ENCODE peak calls at places on chromosomes 11 and 22, in ten cellular contexts. One of them, this sample, is unnamed.

GRCh38 chr11:7020183-7020917 is at the start of the genes NLRP14 and ZNF214:
- DNase-seq in stimulated activated CD4-positive, alpha-beta T cell treated with anti-CD3 and anti-CD28 coated beads, Interleukin-1b, Interleukin-23, amount 100 ng/mL, for 1 hour: no peak
- DNase-seq in psoas muscle: peak
- DNase-seq in stimulated activated CD8-positive, alpha-beta memory T cell treated with anti-CD3 and anti-CD28 coated beads, Interleukin-15, amount 100 ng/mL, for 4 hours: no peak
- DNase-seq in globus pallidus: peak
- DNase-seq in iPS DF 6.9: peak
- DNase-seq in activated T-cell treated with anti-CD3 and anti-CD28 coated beads, Interleukin-2, amount 50 U/mL, for 48 hours: peak
- DNase-seq in NCI-H1092: no peak
- DNase-seq in GM12865: peak
- DNase-seq in NCI-H460: peak
- DNase-seq in this sample: peak

GRCh38 chr22:42742940-42743339 is 22.3 kb upstream of the A4GALT start:
- DNase-seq in stimulated activated CD4-positive, alpha-beta T cell treated with anti-CD3 and anti-CD28 coated beads, Interleukin-1b, Interleukin-23, amount 100 ng/mL, for 1 hour: no peak
- DNase-seq in psoas muscle: peak
- DNase-seq in stimulated activated CD8-positive, alpha-beta memory T cell treated with anti-CD3 and anti-CD28 coated beads, Interleukin-15, amount 100 ng/mL, for 4 hours: no peak
- DNase-seq in globus pallidus: no peak
- DNase-seq in iPS DF 6.9: no peak
- DNase-seq in activated T-cell treated with anti-CD3 and anti-CD28 coated beads, Interleukin-2, amount 50 U/mL, for 48 hours: no peak
- DNase-seq in NCI-H1092: no peak
- DNase-seq in GM12865: no peak
- DNase-seq in NCI-H460: no peak
- DNase-seq in this sample: no peak

GRCh38 chr11:14012836-14013235 is 50.3 kb downstream of the SPON1 start:
- DNase-seq in stimulated activated CD4-positive, alpha-beta T cell treated with anti-CD3 and anti-CD28 coated beads, Interleukin-1b, Interleukin-23, amount 100 ng/mL, for 1 hour: no peak
- DNase-seq in psoas muscle: no peak
- DNase-seq in stimulated activated CD8-positive, alpha-beta memory T cell treated with anti-CD3 and anti-CD28 coated beads, Interleukin-15, amount 100 ng/mL, for 4 hours: no peak
- DNase-seq in globus pallidus: no peak
- DNase-seq in iPS DF 6.9: no peak
- DNase-seq in activated T-cell treated with anti-CD3 and anti-CD28 coated beads, Interleukin-2, amount 50 U/mL, for 48 hours: no peak
- DNase-seq in NCI-H1092: no peak
- DNase-seq in GM12865: no peak
- DNase-seq in NCI-H460: no peak
- DNase-seq in this sample: no peak

GRCh38 chr22:29938285-29938693 is 55.3 kb downstream of the MTMR3 start:
- DNase-seq in stimulated activated CD4-positive, alpha-beta T cell treated with anti-CD3 and anti-CD28 coated beads, Interleukin-1b, Interleukin-23, amount 100 ng/mL, for 1 hour: no peak
- DNase-seq in psoas muscle: no peak
- DNase-seq in stimulated activated CD8-positive, alpha-beta memory T cell treated with anti-CD3 and anti-CD28 coated beads, Interleukin-15, amount 100 ng/mL, for 4 hours: no peak
- DNase-seq in globus pallidus: no peak
- DNase-seq in iPS DF 6.9: no peak
- DNase-seq in activated T-cell treated with anti-CD3 and anti-CD28 coated beads, Interleukin-2, amount 50 U/mL, for 48 hours: no peak
- DNase-seq in NCI-H1092: no peak
- DNase-seq in GM12865: peak
- DNase-seq in NCI-H460: no peak
- DNase-seq in this sample: no peak

GRCh38 chr11:17389957-17390649 is 1.6 kb upstream of the KCNJ11 start:
- DNase-seq in stimulated activated CD4-positive, alpha-beta T cell treated with anti-CD3 and anti-CD28 coated beads, Interleukin-1b, Interleukin-23, amount 100 ng/mL, for 1 hour: no peak
- DNase-seq in psoas muscle: no peak
- DNase-seq in stimulated activated CD8-positive, alpha-beta memory T cell treated with anti-CD3 and anti-CD28 coated beads, Interleukin-15, amount 100 ng/mL, for 4 hours: no peak
- DNase-seq in globus pallidus: no peak
- DNase-seq in iPS DF 6.9: no peak
- DNase-seq in activated T-cell treated with anti-CD3 and anti-CD28 coated beads, Interleukin-2, amount 50 U/mL, for 48 hours: no peak
- DNase-seq in NCI-H1092: no peak
- DNase-seq in GM12865: no peak
- DNase-seq in NCI-H460: no peak
- DNase-seq in this sample: no peak

GRCh38 chr11:69463181-69463891 is 18.1 kb upstream of the LINC01488 start:
- DNase-seq in stimulated activated CD4-positive, alpha-beta T cell treated with anti-CD3 and anti-CD28 coated beads, Interleukin-1b, Interleukin-23, amount 100 ng/mL, for 1 hour: no peak
- DNase-seq in psoas muscle: peak
- DNase-seq in stimulated activated CD8-positive, alpha-beta memory T cell treated with anti-CD3 and anti-CD28 coated beads, Interleukin-15, amount 100 ng/mL, for 4 hours: no peak
- DNase-seq in globus pallidus: no peak
- DNase-seq in iPS DF 6.9: no peak
- DNase-seq in activated T-cell treated with anti-CD3 and anti-CD28 coated beads, Interleukin-2, amount 50 U/mL, for 48 hours: no peak
- DNase-seq in NCI-H1092: no peak
- DNase-seq in GM12865: no peak
- DNase-seq in NCI-H460: no peak
- DNase-seq in this sample: no peak

GRCh38 chr11:131811380-131811779 is 441.0 kb downstream of the NTM start:
- DNase-seq in stimulated activated CD4-positive, alpha-beta T cell treated with anti-CD3 and anti-CD28 coated beads, Interleukin-1b, Interleukin-23, amount 100 ng/mL, for 1 hour: no peak
- DNase-seq in psoas muscle: no peak
- DNase-seq in stimulated activated CD8-positive, alpha-beta memory T cell treated with anti-CD3 and anti-CD28 coated beads, Interleukin-15, amount 100 ng/mL, for 4 hours: no peak
- DNase-seq in globus pallidus: no peak
- DNase-seq in iPS DF 6.9: no peak
- DNase-seq in activated T-cell treated with anti-CD3 and anti-CD28 coated beads, Interleukin-2, amount 50 U/mL, for 48 hours: no peak
- DNase-seq in NCI-H1092: no peak
- DNase-seq in GM12865: no peak
- DNase-seq in NCI-H460: no peak
- DNase-seq in this sample: no peak

GRCh38 chr11:24489477-24489876 is 7.4 kb upstream of the LUZP2 start:
- DNase-seq in stimulated activated CD4-positive, alpha-beta T cell treated with anti-CD3 and anti-CD28 coated beads, Interleukin-1b, Interleukin-23, amount 100 ng/mL, for 1 hour: no peak
- DNase-seq in psoas muscle: no peak
- DNase-seq in stimulated activated CD8-positive, alpha-beta memory T cell treated with anti-CD3 and anti-CD28 coated beads, Interleukin-15, amount 100 ng/mL, for 4 hours: no peak
- DNase-seq in globus pallidus: no peak
- DNase-seq in iPS DF 6.9: no peak
- DNase-seq in activated T-cell treated with anti-CD3 and anti-CD28 coated beads, Interleukin-2, amount 50 U/mL, for 48 hours: no peak
- DNase-seq in NCI-H1092: no peak
- DNase-seq in GM12865: no peak
- DNase-seq in NCI-H460: no peak
- DNase-seq in this sample: no peak

GRCh38 chr11:107232451-107232850 is 214.2 kb upstream of the GUCY1A2 start:
- DNase-seq in stimulated activated CD4-positive, alpha-beta T cell treated with anti-CD3 and anti-CD28 coated beads, Interleukin-1b, Interleukin-23, amount 100 ng/mL, for 1 hour: no peak
- DNase-seq in psoas muscle: no peak
- DNase-seq in stimulated activated CD8-positive, alpha-beta memory T cell treated with anti-CD3 and anti-CD28 coated beads, Interleukin-15, amount 100 ng/mL, for 4 hours: no peak
- DNase-seq in globus pallidus: no peak
- DNase-seq in iPS DF 6.9: no peak
- DNase-seq in activated T-cell treated with anti-CD3 and anti-CD28 coated beads, Interleukin-2, amount 50 U/mL, for 48 hours: no peak
- DNase-seq in NCI-H1092: no peak
- DNase-seq in GM12865: no peak
- DNase-seq in NCI-H460: no peak
- DNase-seq in this sample: no peak

GRCh38 chr22:46587492-46588278 is 32.5 kb upstream of the GRAMD4 start:
- DNase-seq in stimulated activated CD4-positive, alpha-beta T cell treated with anti-CD3 and anti-CD28 coated beads, Interleukin-1b, Interleukin-23, amount 100 ng/mL, for 1 hour: no peak
- DNase-seq in psoas muscle: peak
- DNase-seq in stimulated activated CD8-positive, alpha-beta memory T cell treated with anti-CD3 and anti-CD28 coated beads, Interleukin-15, amount 100 ng/mL, for 4 hours: no peak
- DNase-seq in globus pallidus: no peak
- DNase-seq in iPS DF 6.9: no peak
- DNase-seq in activated T-cell treated with anti-CD3 and anti-CD28 coated beads, Interleukin-2, amount 50 U/mL, for 48 hours: peak
- DNase-seq in NCI-H1092: no peak
- DNase-seq in GM12865: peak
- DNase-seq in NCI-H460: no peak
- DNase-seq in this sample: no peak

This sample was measured in NCI-H2081 treated with DMSO at 0.1 percent for 48 hours.